ENCODE peak calls at places on chromosomes 6 and 20, in ten cellular contexts. Z, F, V, E, B, Y, Q, T, P and H are unnamed samples.

GRCh38 chr6:131680868-131681267 is 20.3 kb downstream of the OR2A4 start:
- DNase-seq in Z (no peak), V (no peak), P (no peak), Q (no peak), F (no peak), E (no peak), Y (no peak), B (no peak), T (no peak), H (no peak)

GRCh38 chr6:135782517-135782916 is 69.0 kb upstream of the PDE7B start:
- DNase-seq in Z (no peak), Q (no peak), E (no peak), T (no peak), F (peak; percentile 51), P (no peak), Y (no peak), B (no peak), V (no peak), H (no peak)

GRCh38 chr20:51528263-51529026 is 14.1 kb downstream of the NFATC2 start:
- DNase-seq in Q (peak; percentile 92), Y (no peak), E (peak; percentile 14), F (no peak), Z (no peak), P (peak; percentile 79), T (no peak), V (no peak), B (no peak), H (no peak)

GRCh38 chr20:49519777-49520359 is 37.4 kb upstream of the KCNB1 start:
- DNase-seq in V (no peak), P (no peak), Q (no peak), Z (no peak), B (no peak), Y (no peak), F (no peak), E (no peak), T (no peak), H (no peak)

GRCh38 chr6:25659633-25660368 is 7.8 kb downstream of the SCGN start:
- DNase-seq in Y (no peak), V (no peak), E (peak; percentile 3), P (no peak), T (no peak), B (no peak), F (no peak), Z (no peak), Q (no peak), H (no peak)

GRCh38 chr6:44126320-44127149 is 717 bp downstream of the MRPL14 start:
- DNase-seq in P (peak; percentile 89), Q (peak; percentile 94), V (peak; percentile 81), Y (peak; percentile 62), T (peak; percentile 55), E (peak; percentile 66), B (no peak), F (peak; percentile 83), Z (no peak), H (no peak)

GRCh38 chr6:168093071-168093505 is 14.1 kb upstream of the FRMD1 start:
- DNase-seq in T (peak; percentile 80), V (no peak), Y (no peak), P (no peak), Z (no peak), Q (no peak), F (no peak), B (no peak), E (no peak), H (no peak)

GRCh38 chr6:81749704-81750103 is 2.8 kb downstream of the TENT5A start:
- DNase-seq in T (no peak), B (no peak), E (no peak), Z (no peak), F (peak; percentile 64), Q (no peak), V (no peak), Y (no peak), P (no peak), H (no peak)

GRCh38 chr6:107847844-107848802 is 24.0 kb upstream of the SCML4 start:
- DNase-seq in Q (peak; percentile 83), P (peak; percentile 88), E (peak; percentile 75), F (peak; percentile 85), Z (peak; percentile 23), T (peak; percentile 87), V (peak; percentile 86), Y (peak; percentile 79), B (peak; percentile 54), H (peak; percentile 22)

GRCh38 chr6:155495011-155495768 is 39.6 kb upstream of the NOX3 start:
- DNase-seq in V (peak; percentile 37), Q (no peak), P (no peak), Z (no peak), Y (no peak), F (peak; percentile 81), B (no peak), E (peak; percentile 48), T (peak; percentile 20), H (no peak)

GRCh38 chr6:134626131-134626530 is 308.2 kb upstream of the SGK1 start:
- DNase-seq in Z (no peak), P (no peak), Q (no peak), V (no peak), B (no peak), F (peak; percentile 24), Y (no peak), E (no peak), T (no peak), H (no peak)

GRCh38 chr20:25309395-25310267 is 61.7 kb downstream of the PYGB start:
- DNase-seq in T (peak; percentile 74), P (peak; percentile 29), Q (no peak), B (no peak), V (peak; percentile 85), Z (no peak), E (peak; percentile 10), Y (no peak), F (peak; percentile 92), H (no peak)

GRCh38 chr6:81561071-81561564 is 191.4 kb downstream of the TENT5A start:
- DNase-seq in E (no peak), V (no peak), Y (no peak), T (no peak), Z (peak; percentile 2), Q (no peak), F (peak; percentile 20), B (no peak), P (no peak), H (no peak)

GRCh38 chr6:53241936-53242335 is 93.3 kb upstream of the GCM1 start:
- DNase-seq in B (no peak), Z (no peak), T (no peak), F (no peak), V (no peak), Y (no peak), P (no peak), Q (no peak), E (no peak), H (no peak)

GRCh38 chr20:1942061-1942460 is 46.9 kb downstream of the SIRPA start:
- DNase-seq in E (no peak), F (no peak), P (no peak), Z (no peak), Y (no peak), T (no peak), B (no peak), Q (no peak), V (no peak), H (no peak)

GRCh38 chr6:43772571-43773049 is 2.6 kb downstream of the VEGFA start:
- DNase-seq in Z (no peak), Y (no peak), B (peak; percentile 5), P (peak; percentile 17), F (peak; percentile 34), E (peak; percentile 31), Q (no peak), T (peak; percentile 49), V (peak; percentile 38), H (no peak)

GRCh38 chr6:149340200-149340599 is 22.7 kb downstream of the TAB2 start:
- DNase-seq in Y (no peak), E (no peak), B (no peak), Q (no peak), F (no peak), T (no peak), Z (no peak), P (no peak), V (no peak), H (no peak)

GRCh38 chr6:21885532-21886089 is 292.1 kb downstream of the SOX4 start:
- DNase-seq in Y (no peak), V (peak; percentile 5), Q (no peak), E (peak; percentile 93), B (peak; percentile 76), P (no peak), Z (peak; percentile 18), T (peak; percentile 28), F (peak; percentile 90), H (peak; percentile 39)

GRCh38 chr20:46545077-46545826 is 5.2 kb downstream of the OCSTAMP start:
- DNase-seq in P (peak; percentile 67), Q (peak; percentile 82), E (no peak), Y (no peak), F (no peak), V (no peak), B (no peak), T (no peak), Z (no peak), H (no peak)

GRCh38 chr6:73079611-73079955 is 145.7 kb downstream of the KHDC1L start:
- DNase-seq in B (no peak), Z (peak; percentile 11), P (no peak), Y (no peak), Q (no peak), T (no peak), V (no peak), E (no peak), F (peak; percentile 87), H (no peak)

GRCh38 chr6:2639876-2640275 is 110.8 kb downstream of the MYLK4 start:
- DNase-seq in V (no peak), P (no peak), B (no peak), T (no peak), Y (no peak), Q (no peak), F (no peak), E (no peak), Z (no peak), H (no peak)

GRCh38 chr6:75204959-75205775 is 686 bp downstream of the COL12A1 start:
- DNase-seq in F (peak; percentile 89), Z (peak; percentile 42), T (no peak), E (peak; percentile 46), Q (peak; percentile 38), Y (no peak), B (peak; percentile 44), P (peak; percentile 22), V (peak; percentile 74), H (no peak)

GRCh38 chr6:104809116-104809515 is 50.6 kb downstream of the HACE1 start:
- DNase-seq in F (no peak), B (no peak), Y (no peak), P (no peak), T (no peak), V (no peak), Z (no peak), E (peak; percentile 57), Q (no peak), H (no peak)

GRCh38 chr6:41023114-41023513 is 15.9 kb downstream of the UNC5CL start:
- DNase-seq in B (no peak), Y (no peak), P (no peak), E (no peak), F (peak; percentile 13), Z (no peak), V (no peak), Q (no peak), T (no peak), H (no peak)

GRCh38 chr6:119310486-119311036 is 39.0 kb downstream of the MAN1A1 start:
- DNase-seq in P (peak; percentile 20), V (no peak), F (no peak), Q (no peak), B (no peak), Z (no peak), E (peak; percentile 62), Y (no peak), T (no peak), H (no peak)

GRCh38 chr6:92122746-92123145 is 1296.6 kb downstream of the EPHA7 start:
- DNase-seq in Y (no peak), T (no peak), B (no peak), Z (no peak), F (no peak), Q (no peak), V (no peak), E (peak; percentile 44), P (no peak), H (peak; percentile 35)

GRCh38 chr20:51062065-51062464 is 39.2 kb upstream of the KCNG1 start:
- DNase-seq in B (no peak), E (no peak), Z (no peak), Y (no peak), F (no peak), Q (peak; percentile 88), P (peak; percentile 84), V (no peak), T (no peak), H (no peak)

GRCh38 chr6:163412345-163412744 is 2.2 kb upstream of the QKI start:
- DNase-seq in B (no peak), F (no peak), Q (no peak), V (no peak), Y (no peak), P (no peak), E (no peak), Z (no peak), T (no peak), H (no peak)